ENCODE peak calls at places on chromosomes 4 and X, in six cellular contexts. M is CD4-positive, alpha-beta memory T cell; L is left lung; Q is CD4-positive, CD25-positive, alpha-beta regulatory T cell; F is IMR-90; G is upper lobe of right lung. E is an unnamed sample. For H3K4me1, the result is how much of the 10 kb centered on the place peaks cover.

GRCh38 chrX:103347682-103348397 is 8.5 kb upstream of the TCEAL9 start:
- DNase-seq in F (no peak), G (no peak), L (no peak), M (no peak), Q (no peak), E (no peak)

GRCh38 chrX:32572644-32573043 is 638.7 kb downstream of the DMD start:
- DNase-seq in G (no peak), M (no peak), F (peak), L (no peak), Q (no peak), E (no peak)

GRCh38 chrX:115906881-115907280 is 263.7 kb upstream of the AGTR2 start:
- DNase-seq in F (no peak), L (no peak), G (no peak), M (no peak), Q (no peak), E (no peak)

GRCh38 chrX:45986971-45987370 is 558.2 kb downstream of the ZNF674 start:
- DNase-seq in M (no peak), Q (no peak), G (no peak), F (no peak), L (no peak), E (no peak)

GRCh38 chrX:132401935-132402334 is 86.9 kb downstream of the MBNL3 start:
- DNase-seq in L (no peak), M (no peak), F (peak), G (no peak), Q (no peak), E (no peak)

GRCh38 chr4:44713125-44713524 is 13.2 kb downstream of the GNPDA2 start:
- DNase-seq in G (no peak), M (no peak), L (no peak), F (no peak), Q (no peak), E (no peak)

GRCh38 chrX:10397349-10397748 is 223.0 kb downstream of the MID1 start:
- DNase-seq in Q (no peak), G (no peak), M (no peak), L (no peak), F (no peak), E (no peak)

GRCh38 chr4:7381221-7381889 is 53.4 kb downstream of the PSAPL1 start:
- DNase-seq in F (no peak), M (no peak), Q (no peak), G (peak), L (peak), E (no peak)

GRCh38 chrX:71103110-71103983 is 3.2 kb downstream of the CXorf65 start:
- DNase-seq in F (no peak), L (peak), M (peak), G (no peak), Q (peak), E (peak)

GRCh38 chr4:72567821-72568620 is 1.0 kb downstream of the ADAMTS3 start:
- DNase-seq in Q (no peak), F (peak), L (peak), G (peak), M (no peak), E (no peak)

GRCh38 chr4:2733001-2733843 is 22.9 kb downstream of the TNIP2 start:
- DNase-seq in G (peak), M (no peak), F (no peak), L (no peak), Q (no peak), E (no peak)

GRCh38 chr4:145933134-145933533 is 5.5 kb downstream of the ZNF827 start:
- DNase-seq in L (no peak), M (no peak), G (no peak), F (peak), Q (no peak), E (no peak)
- H3K27ac ChIP-seq in L (no peak), M (no peak), G (no peak), F (no peak), Q (no peak), E (no peak)

GRCh38 chr4:59685626-59686025 is 1514.5 kb upstream of the ADGRL3 start:
- DNase-seq in L (no peak), F (no peak), Q (no peak), M (no peak), G (no peak), E (no peak)

GRCh38 chr4:59689149-59689548 is 1511.0 kb upstream of the ADGRL3 start:
- DNase-seq in Q (no peak), G (no peak), L (no peak), M (no peak), F (no peak), E (no peak)
- H3K4me3 ChIP-seq in Q (no peak), G (no peak), L (no peak), M (no peak), F (no peak), E (no peak)

DNA sequence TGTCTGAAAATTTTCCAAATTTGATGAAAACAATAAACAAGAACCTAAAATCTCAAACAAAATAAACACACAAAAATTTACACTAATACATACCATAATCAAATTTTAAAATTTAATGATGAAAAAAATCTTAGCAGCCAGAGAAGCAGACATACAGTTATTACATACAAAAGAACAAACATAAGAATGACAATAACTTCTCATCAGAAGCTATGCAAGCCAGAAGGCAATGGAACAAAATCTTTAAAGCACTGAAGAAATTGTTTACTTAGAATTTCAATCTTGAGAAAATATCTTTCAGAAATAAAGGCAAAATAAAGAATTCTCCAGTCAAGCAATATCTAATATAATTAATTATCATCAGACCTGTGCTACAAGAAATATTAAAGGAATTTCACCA is 121.3 kb downstream of the IDS start:
- DNase-seq in G (no peak), F (no peak), L (no peak), Q (no peak), M (no peak), E (no peak)
- H3K4me1 ChIP-seq in G (under half), F (under half), L (under half), Q (under half), M (under half), E (under half)

GRCh38 chrX:96433409-96434122 is 251.1 kb upstream of the DIAPH2 start:
- DNase-seq in G (no peak), F (no peak), Q (no peak), M (no peak), L (no peak), E (no peak)
- H3K27ac ChIP-seq in G (peak), F (no peak), Q (no peak), M (no peak), L (no peak), E (no peak)